ENCODE peak calls at places on chromosomes 11 and 22, in four cellular contexts. P, L, D and N are unnamed samples.
A peak's percentile ranks its signal among the peaks of the same experiment; 100 is the strongest.

GRCh38 chr22:50731811-50732624 is 6.0 kb upstream of the ACR start:
- DNase-seq in P (peak; percentile 66), L (peak; percentile 82), D (peak; percentile 48), N (peak; percentile 47)

GRCh38 chr22:27011131-27011530 is 353.7 kb downstream of the MIAT start:
- DNase-seq in P (no peak), L (no peak), D (no peak), N (no peak)

GRCh38 chr11:84580338-84580737 is 1046.8 kb downstream of the DLG2 start:
- DNase-seq in P (no peak), L (no peak), D (no peak), N (no peak)

GRCh38 chr11:78654866-78655265 is 80.2 kb upstream of the NARS2 start:
- DNase-seq in P (no peak), L (no peak), D (no peak), N (no peak)

GRCh38 chr11:20010861-20011225 is 149.4 kb downstream of the DBX1 start:
- DNase-seq in P (no peak), L (no peak), D (no peak), N (no peak)

GRCh38 chr11:47907499-47907898 is 59.3 kb upstream of the NUP160 start:
- DNase-seq in P (no peak), L (no peak), D (no peak), N (no peak)

GRCh38 chr11:48900131-48900800 is 83.4 kb downstream of the TRIM51G start:
- DNase-seq in P (peak; percentile 64), L (no peak), D (no peak), N (no peak)

GRCh38 chr11:45919806-45920530 is 2.3 kb upstream of the PEX16 start:
- DNase-seq in P (peak; percentile 30), L (no peak), D (no peak), N (no peak)

GRCh38 chr22:37639070-37639760 is at the start of gene SH3BP1:
- DNase-seq in P (peak; percentile 89), L (peak; percentile 87), D (no peak), N (peak; percentile 85)

GRCh38 chr22:42560781-42561180 is 7.0 kb downstream of the SERHL2 start:
- DNase-seq in P (no peak), L (no peak), D (no peak), N (peak; percentile 21)
- TF ChIP-seq CTCF in P (peak; percentile 34), L (peak; percentile 57), D (peak; percentile 19), N (no peak)

GRCh38 chr22:29700949-29701927 is 18.6 kb upstream of the CABP7 start:
- DNase-seq in P (no peak), L (peak; percentile 60), D (peak; percentile 31), N (no peak)
- TF ChIP-seq CTCF in P (no peak), L (peak; percentile 33), D (no peak), N (no peak)

GRCh38 chr11:13366266-13367026 is 88.9 kb downstream of the BMAL1 start:
- DNase-seq in P (no peak), L (no peak), D (no peak), N (no peak)

GRCh38 chr11:13364388-13364787 is 86.8 kb downstream of the BMAL1 start:
- DNase-seq in P (no peak), L (no peak), D (no peak), N (no peak)

GRCh38 chr11:13368041-13368446 is 90.5 kb downstream of the BMAL1 start:
- DNase-seq in P (no peak), L (no peak), D (no peak), N (no peak)

GRCh38 chr11:13362596-13363109 is 85.1 kb downstream of the BMAL1 start:
- DNase-seq in P (no peak), L (no peak), D (no peak), N (no peak)

GRCh38 chr11:13367115-13367514 is 89.5 kb downstream of the BMAL1 start:
- DNase-seq in P (no peak), L (no peak), D (peak; percentile 8), N (no peak)
- TF ChIP-seq CTCF in P (no peak), L (peak; percentile 12), D (no peak), N (no peak)

GRCh38 chr22:42990131-42990838 is 24.7 kb downstream of the PACSIN2 start:
- DNase-seq in P (no peak), L (no peak), D (peak; percentile 73), N (no peak)
- TF ChIP-seq CTCF in P (peak; percentile 28), L (peak; percentile 9), D (peak; percentile 62), N (no peak)

DNA sequence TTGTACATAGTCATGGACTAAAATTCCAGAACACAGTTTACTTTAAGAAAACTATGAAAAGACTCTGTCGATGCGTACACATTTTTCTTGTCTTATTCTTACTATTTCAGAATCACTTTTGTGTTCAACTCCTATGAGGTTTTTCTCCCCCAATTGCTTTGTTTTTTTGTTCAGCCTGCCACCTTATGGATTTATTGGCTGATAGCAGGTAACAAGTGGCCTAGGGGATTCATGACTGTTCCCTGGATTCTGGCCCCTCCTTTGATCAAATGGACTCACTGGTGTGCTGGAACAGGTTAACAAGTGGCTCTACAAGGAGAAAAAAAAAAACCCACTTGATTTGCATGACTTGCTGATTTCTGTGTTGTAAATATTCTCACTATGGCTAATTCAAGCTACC is 10.6 kb downstream of the MMP20 start:
- DNase-seq in P (no peak), L (no peak), D (no peak), N (no peak)
- TF ChIP-seq CTCF in P (no peak), L (peak; percentile 45), D (peak; percentile 31), N (no peak)

GRCh38 chr11:118435233-118435892 is 929 bp upstream of the KMT2A start:
- DNase-seq in P (peak; percentile 83), L (peak; percentile 80), D (peak; percentile 29), N (peak; percentile 81)

GRCh38 chr11:118434123-118434552 is 2.2 kb upstream of the KMT2A start:
- DNase-seq in P (no peak), L (no peak), D (no peak), N (no peak)

GRCh38 chr11:118427707-118428106 is 8.6 kb upstream of the KMT2A start:
- DNase-seq in P (no peak), L (no peak), D (no peak), N (no peak)

GRCh38 chr11:118434553-118435232 is 1.6 kb upstream of the KMT2A start:
- DNase-seq in P (peak; percentile 75), L (peak; percentile 65), D (no peak), N (peak; percentile 62)

GRCh38 chr11:118430956-118431355 is 5.3 kb upstream of the KMT2A start:
- DNase-seq in P (no peak), L (no peak), D (no peak), N (no peak)
- TF ChIP-seq CTCF in P (no peak), L (no peak), D (no peak), N (no peak)

GRCh38 chr11:61669417-61669816 is 10.8 kb upstream of the DAGLA start:
- DNase-seq in P (no peak), L (no peak), D (no peak), N (no peak)

GRCh38 chr11:61675826-61676225 is 4.4 kb upstream of the DAGLA start:
- DNase-seq in P (no peak), L (no peak), D (no peak), N (no peak)

GRCh38 chr11:61670626-61671025 is 9.6 kb upstream of the DAGLA start:
- DNase-seq in P (no peak), L (no peak), D (no peak), N (no peak)

GRCh38 chr11:61667684-61668320 is 12.4 kb upstream of the DAGLA start:
- DNase-seq in P (no peak), L (no peak), D (no peak), N (no peak)

GRCh38 chr11:61671527-61671926 is 8.7 kb upstream of the DAGLA start:
- DNase-seq in P (no peak), L (no peak), D (peak; percentile 49), N (no peak)
- TF ChIP-seq CTCF in P (no peak), L (peak; percentile 8), D (peak; percentile 22), N (no peak)

DNA sequence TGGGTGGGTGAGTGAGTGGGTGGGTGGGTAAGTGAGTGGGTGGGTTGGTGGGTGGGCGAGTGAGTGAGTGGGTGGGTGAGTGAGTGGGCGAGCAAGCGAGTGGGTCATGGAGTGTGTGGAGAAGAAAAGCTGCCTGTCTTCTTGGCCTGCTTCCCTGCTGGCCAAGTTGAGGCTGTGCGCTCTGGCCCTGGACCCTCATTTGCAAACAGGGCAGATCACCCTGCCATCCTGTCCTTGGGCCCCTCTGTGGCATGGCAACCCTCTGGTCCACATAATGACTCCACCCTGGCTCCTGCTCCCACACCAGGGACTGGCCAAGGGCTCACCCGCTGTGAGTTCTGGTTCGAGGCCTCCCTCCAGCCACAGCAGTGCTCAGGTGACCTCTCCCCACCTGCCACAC is 35.1 kb downstream of the CAPN1 start:
- DNase-seq in P (no peak), L (no peak), D (no peak), N (no peak)
- TF ChIP-seq CTCF in P (no peak), L (no peak), D (no peak), N (no peak)

GRCh38 chr22:22521631-22522030 is 1.6 kb upstream of the ZNF280A start:
- DNase-seq in P (no peak), L (no peak), D (no peak), N (no peak)

GRCh38 chr22:22520667-22521602 is 865 bp upstream of the ZNF280A start:
- DNase-seq in P (no peak), L (no peak), D (no peak), N (no peak)

GRCh38 chr22:22519591-22519990 is 479 bp downstream of the ZNF280A start:
- DNase-seq in P (no peak), L (no peak), D (peak; percentile 18), N (no peak)

GRCh38 chr22:22516992-22517391 is 3.1 kb downstream of the ZNF280A start:
- DNase-seq in P (no peak), L (no peak), D (no peak), N (no peak)

DNA sequence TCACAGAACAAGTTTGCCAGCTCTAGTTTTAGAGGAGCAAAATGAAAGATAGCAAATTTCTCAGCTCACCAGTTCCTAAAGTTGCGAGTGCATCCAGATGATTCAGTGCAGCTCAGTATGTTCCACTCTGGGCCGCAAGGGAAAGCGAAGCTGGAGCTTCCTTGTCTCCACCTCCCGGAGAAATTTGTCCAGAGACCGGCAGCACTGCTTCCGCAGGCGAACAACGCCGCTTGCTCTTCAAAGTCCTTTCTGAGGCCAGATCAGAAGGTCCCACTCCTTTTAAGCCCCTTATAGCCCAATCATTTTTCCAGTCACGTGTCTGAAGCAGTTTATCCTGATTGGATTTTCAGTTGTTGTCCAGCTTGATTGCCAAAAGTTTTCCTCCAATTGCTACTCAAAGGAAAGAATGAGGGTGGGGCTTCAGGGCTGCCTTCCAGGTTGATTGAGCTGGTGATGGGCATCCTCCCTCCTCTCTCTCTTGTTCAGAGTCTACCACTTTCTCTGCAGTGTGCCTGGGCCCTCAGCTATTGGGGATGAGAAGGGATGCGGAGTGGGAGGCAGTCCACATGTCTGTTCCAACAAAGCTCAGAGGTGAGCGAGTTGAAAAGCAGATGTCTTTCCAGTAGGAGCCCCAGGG is at the start of gene ZNF280A:
- DNase-seq in P (no peak), L (no peak), D (peak; percentile 67), N (no peak)
- TF ChIP-seq CTCF in P (no peak), L (no peak), D (no peak), N (no peak)